ENCODE peak calls at places on chromosomes 6 and 20, in four cellular contexts. B is AML-193, W is fibroblast of villous mesenchyme, I is T-cell. T is an unnamed sample.

GRCh38 chr20:56924976-56925695 is 296.0 kb downstream of the TFAP2C start:
- DNase-seq in B (no peak), W (no peak), I (no peak), T (no peak)

GRCh38 chr6:150491131-150491795 is 108.4 kb upstream of the PLEKHG1 start:
- DNase-seq in B (no peak), W (no peak), I (no peak), T (peak; percentile 39)

GRCh38 chr20:258963-259362 is 1.4 kb downstream of the DEFB132 start:
- DNase-seq in B (peak; percentile 14), W (peak; percentile 36), I (no peak), T (no peak)

GRCh38 chr20:23340524-23340923 is 10.1 kb upstream of the NXT1 start:
- DNase-seq in B (peak; percentile 25), W (peak; percentile 69), I (no peak), T (no peak)

GRCh38 chr6:34745277-34746103 is 11.8 kb upstream of the SNRPC start:
- DNase-seq in B (no peak), W (peak; percentile 49), I (no peak), T (no peak)

GRCh38 chr6:8657522-8657921 is 222.2 kb upstream of the SLC35B3 start:
- DNase-seq in B (no peak), W (no peak), I (no peak), T (no peak)

GRCh38 chr6:135936606-135937005 is 85.1 kb downstream of the PDE7B start:
- DNase-seq in B (no peak), W (peak; percentile 82), I (no peak), T (no peak)

GRCh38 chr20:58893355-58894151 is 41.0 kb downstream of the GNAS start:
- DNase-seq in B (no peak), W (no peak), I (no peak), T (no peak)

GRCh38 chr20:43824699-43825402 is 89.8 kb upstream of the TOX2 start:
- DNase-seq in B (no peak), W (peak; percentile 51), I (no peak), T (no peak)

GRCh38 chr6:134293659-134294161 is 24.2 kb downstream of the SGK1 start:
- DNase-seq in B (no peak), W (peak; percentile 79), I (no peak), T (no peak)

GRCh38 chr20:36792422-36792821 is 18.9 kb upstream of the DSN1 start:
- DNase-seq in B (peak; percentile 22), W (peak; percentile 76), I (no peak), T (no peak)

GRCh38 chr20:53859684-53860083 is 210.7 kb downstream of the BCAS1 start:
- DNase-seq in B (no peak), W (no peak), I (no peak), T (no peak)

GRCh38 chr6:33080127-33081089 is 4.6 kb downstream of the HLA-DPB1 start:
- DNase-seq in B (no peak), W (peak; percentile 34), I (no peak), T (no peak)

GRCh38 chr6:1641391-1641790 is 31.7 kb downstream of the FOXC1 start:
- DNase-seq in B (no peak), W (no peak), I (no peak), T (no peak)